ENCODE peak calls at places on chromosomes 2 and 18, in six cellular contexts. A, I, N, T, X and D are unnamed samples.

GRCh38 chr2:201931955-201932354 is 101.7 kb upstream of the FZD7 start:
- DNase-seq in T (no peak), I (no peak), A (no peak), N (no peak), X (no peak), D (no peak)

GRCh38 chr18:55501594-55502345 is 86.2 kb downstream of the TCF4 start:
- DNase-seq in N (no peak), T (no peak), A (no peak), X (no peak), I (no peak), D (no peak)

GRCh38 chr2:97699765-97700444 is 13.5 kb upstream of the ZAP70 start:
- DNase-seq in A (peak), N (no peak), T (peak), X (peak), I (peak), D (peak)

GRCh38 chr18:79629606-79630005 is 50.0 kb upstream of the CTDP1 start:
- DNase-seq in N (no peak), T (no peak), X (no peak), I (no peak), A (no peak), D (no peak)

GRCh38 chr2:8437228-8437948 is 244.5 kb upstream of the ID2 start:
- DNase-seq in A (no peak), X (no peak), N (no peak), T (no peak), I (no peak), D (no peak)

GRCh38 chr2:185291035-185291647 is 447.5 kb upstream of the FSIP2 start:
- DNase-seq in A (peak), X (no peak), I (peak), N (peak), T (peak), D (peak)

GRCh38 chr18:12059334-12060181 is 34.1 kb upstream of the ANKRD62 start:
- DNase-seq in N (no peak), T (peak), X (peak), A (no peak), I (no peak), D (no peak)

GRCh38 chr18:24436939-24437338 is 10.5 kb downstream of the IMPACT start:
- DNase-seq in I (no peak), N (no peak), A (no peak), T (no peak), X (no peak), D (no peak)

GRCh38 chr2:137493261-137493660 is 471.0 kb upstream of the HNMT start:
- DNase-seq in I (no peak), N (no peak), T (no peak), A (no peak), X (no peak), D (no peak)

GRCh38 chr2:20418519-20418918 is 28.4 kb upstream of the RHOB start:
- DNase-seq in I (no peak), X (no peak), T (no peak), A (no peak), N (no peak), D (no peak)

GRCh38 chr2:240597419-240598181 is 11.1 kb downstream of the CAPN10 start:
- DNase-seq in N (no peak), I (peak), X (no peak), A (peak), T (no peak), D (no peak)

GRCh38 chr2:105857076-105857740 is 112.5 kb downstream of the NCK2 start:
- DNase-seq in X (no peak), A (no peak), T (no peak), I (no peak), N (no peak), D (no peak)

GRCh38 chr2:212124597-212124996 is 414.0 kb downstream of the ERBB4 start:
- DNase-seq in X (no peak), I (peak), A (no peak), T (no peak), N (no peak), D (no peak)

GRCh38 chr18:61991836-61992235 is 99.0 kb upstream of the RNF152 start:
- DNase-seq in N (no peak), A (no peak), T (no peak), X (no peak), I (no peak), D (no peak)

GRCh38 chr2:21042958-21043743 is 722 bp downstream of the APOB start:
- DNase-seq in X (peak), A (peak), I (peak), N (peak), T (peak), D (peak)

GRCh38 chr2:237213325-237214040 is 127.8 kb downstream of the COPS8 start:
- DNase-seq in X (no peak), N (no peak), T (no peak), I (no peak), A (no peak), D (no peak)

GRCh38 chr2:8403871-8404270 is 278.0 kb upstream of the ID2 start:
- DNase-seq in I (no peak), T (no peak), A (no peak), X (no peak), N (no peak), D (no peak)

GRCh38 chr2:170525566-170525900 is 189.6 kb upstream of the SP5 start:
- DNase-seq in X (no peak), I (peak), N (no peak), T (peak), A (no peak), D (no peak)

DNA sequence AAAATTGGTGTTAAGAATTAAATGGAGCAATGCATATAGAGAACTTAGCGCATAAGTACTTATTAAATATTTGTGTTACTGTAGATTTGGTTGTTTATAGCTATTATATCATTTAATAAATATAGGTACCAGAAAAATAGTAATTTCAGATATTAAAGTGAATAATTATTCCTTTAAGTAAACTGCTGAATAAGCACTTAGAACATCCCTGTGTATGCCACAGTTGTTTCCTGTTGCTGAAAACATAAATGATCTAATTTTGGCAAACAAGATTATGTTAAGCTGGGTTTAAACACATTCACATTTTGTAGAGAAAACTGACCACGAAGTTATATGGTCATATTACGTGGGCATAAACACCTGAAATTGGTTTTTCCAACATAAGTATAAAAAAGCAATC is 388.0 kb upstream of the ZNF804A start:
- DNase-seq in N (no peak), T (no peak), A (no peak), X (no peak), I (no peak), D (no peak)
- TF ChIP-seq SP1 in N (no peak), T (no peak), A (no peak), X (no peak), I (no peak), D (no peak)

GRCh38 chr2:239062743-239063142 is 214.9 kb downstream of the TWIST2 start:
- DNase-seq in A (no peak), T (no peak), N (no peak), X (no peak), I (no peak), D (no peak)

GRCh38 chr2:239060676-239061075 is 212.8 kb downstream of the TWIST2 start:
- DNase-seq in N (no peak), I (no peak), A (no peak), X (no peak), T (no peak), D (no peak)

GRCh38 chr2:239059854-239060253 is 212.0 kb downstream of the TWIST2 start:
- DNase-seq in N (no peak), A (no peak), X (no peak), T (no peak), I (no peak), D (no peak)

GRCh38 chr2:239061824-239062560 is 214.1 kb downstream of the TWIST2 start:
- DNase-seq in A (no peak), I (no peak), N (no peak), X (no peak), T (no peak), D (no peak)

DNA sequence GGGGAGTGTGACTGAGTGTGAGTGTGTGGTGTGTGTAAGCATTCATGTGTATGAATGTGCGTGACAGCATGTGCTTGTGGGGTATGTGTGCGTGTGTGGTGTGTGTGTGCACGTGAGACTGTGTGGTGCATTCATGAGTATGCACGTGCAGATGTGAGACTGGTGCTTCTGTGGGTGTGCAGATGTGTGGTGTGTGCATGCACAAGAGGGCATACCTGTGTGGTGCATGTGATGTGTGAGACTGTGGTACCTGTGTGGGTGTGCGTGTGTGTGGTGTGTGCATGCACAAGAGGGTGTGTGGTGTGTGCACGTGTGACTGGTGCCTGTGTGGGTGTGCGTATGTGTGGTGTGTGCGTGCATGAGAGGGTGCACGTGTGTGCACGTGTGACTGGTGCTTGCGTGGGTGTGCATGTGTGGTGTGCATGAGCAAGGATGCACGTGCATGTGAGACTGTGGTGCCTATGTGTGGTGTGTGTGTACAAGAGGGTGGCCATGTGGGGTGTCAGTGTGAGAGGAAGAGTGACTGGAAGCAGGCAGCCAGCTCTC is 213.3 kb downstream of the TWIST2 start:
- DNase-seq in I (no peak), N (no peak), T (no peak), A (no peak), X (no peak), D (no peak)
- TF ChIP-seq SP1 in I (peak), N (no peak), T (no peak), A (no peak), X (no peak), D (no peak)

DNA sequence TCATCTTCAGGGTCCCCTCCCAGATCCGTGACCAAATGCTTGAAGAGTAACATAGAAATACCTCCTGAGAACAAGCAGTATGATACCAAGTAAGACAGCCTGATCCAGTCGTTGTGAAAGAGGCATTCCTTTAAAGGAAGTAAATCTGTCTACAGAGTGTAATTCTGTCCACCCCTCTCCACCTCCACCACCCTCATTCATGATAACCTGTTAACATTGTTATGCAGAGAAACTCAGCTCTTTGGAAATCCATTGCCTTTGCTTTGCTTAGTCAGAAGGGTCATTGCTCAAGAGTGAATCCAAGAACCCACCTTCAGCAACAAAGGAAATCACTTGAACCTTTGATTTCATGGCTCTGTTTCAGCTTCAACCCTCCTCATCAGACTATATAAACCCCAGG is 155.6 kb downstream of the CYP26B1 start:
- DNase-seq in I (no peak), A (no peak), N (no peak), T (no peak), X (no peak), D (no peak)
- TF ChIP-seq SP1 in I (no peak), A (no peak), N (no peak), T (no peak), X (no peak), D (no peak)

GRCh38 chr2:241854342-241855244 is 4.1 kb downstream of the PDCD1 start:
- DNase-seq in T (no peak), N (no peak), A (no peak), X (no peak), I (peak), D (no peak)
- TF ChIP-seq SP1 in T (no peak), N (no peak), A (no peak), X (no peak), I (no peak), D (no peak)

GRCh38 chr2:203675086-203675485 is 31.4 kb upstream of the CD28 start:
- DNase-seq in T (no peak), N (no peak), I (no peak), X (no peak), A (no peak), D (no peak)
- TF ChIP-seq SP1 in T (no peak), N (no peak), I (no peak), X (no peak), A (no peak), D (no peak)

GRCh38 chr2:119755906-119756305 is 3.8 kb upstream of the PTPN4 start:
- DNase-seq in T (no peak), A (no peak), N (no peak), I (no peak), X (no peak), D (no peak)

GRCh38 chr2:119751706-119752105 is 8.0 kb upstream of the PTPN4 start:
- DNase-seq in N (no peak), T (no peak), X (no peak), I (no peak), A (no peak), D (no peak)

GRCh38 chr2:119756837-119757236 is 2.9 kb upstream of the PTPN4 start:
- DNase-seq in A (no peak), N (no peak), T (peak), I (peak), X (peak), D (no peak)

GRCh38 chr2:119753930-119754321 is 5.8 kb upstream of the PTPN4 start:
- DNase-seq in I (no peak), T (no peak), N (no peak), A (no peak), X (no peak), D (no peak)

GRCh38 chr2:119753041-119753929 is 6.4 kb upstream of the PTPN4 start:
- DNase-seq in I (peak), N (no peak), A (no peak), T (peak), X (peak), D (peak)
- TF ChIP-seq SP1 in I (no peak), N (no peak), A (no peak), T (no peak), X (no peak), D (no peak)